ENCODE peak calls at places on chromosome 1, in ten cellular contexts. X is left ventricle myocardium inferior, C is GM20000, Y is fibroblast of mammary gland, O is DND-41, N is H9, S is NB4, T is cardiac fibroblast, F is endothelial cell, V is tibial artery. E is an unnamed sample.

GRCh38 chr1:116290085-116290670 is 82.9 kb upstream of the ATP1A1 start:
- DNase-seq in X (no peak), C (no peak), Y (peak; percentile 12), O (no peak), N (no peak), S (no peak), T (no peak), F (no peak), V (no peak), E (no peak)

GRCh38 chr1:1664941-1665814 is 6.4 kb upstream of the CDK11B start:
- DNase-seq in X (no peak), C (no peak), Y (no peak), O (no peak), N (no peak), S (no peak), T (no peak), F (no peak), V (peak; percentile 63), E (no peak)

GRCh38 chr1:176815621-176816020 is 348.9 kb downstream of the ASTN1 start:
- DNase-seq in X (no peak), C (no peak), Y (no peak), O (no peak), N (no peak), S (no peak), T (no peak), F (no peak), V (no peak), E (no peak)

GRCh38 chr1:25774921-25775774 is 24.8 kb upstream of the SELENON start:
- DNase-seq in X (no peak), C (peak; percentile 52), Y (no peak), O (peak; percentile 85), N (no peak), S (no peak), T (no peak), F (no peak), V (no peak), E (no peak)

GRCh38 chr1:67339623-67340343 is 32.1 kb downstream of the IL12RB2 start:
- DNase-seq in X (no peak), C (no peak), Y (peak; percentile 76), O (no peak), N (no peak), S (peak; percentile 5), T (peak; percentile 49), F (no peak), V (no peak), E (no peak)

GRCh38 chr1:22710688-22711024 is at the start of gene EPHB2:
- DNase-seq in X (peak; percentile 34), C (peak; percentile 68), Y (peak; percentile 19), O (no peak), N (no peak), S (peak; percentile 55), T (no peak), F (no peak), V (no peak), E (peak; percentile 42)

GRCh38 chr1:116489231-116489697 is 81.6 kb downstream of the CD58 start:
- DNase-seq in X (no peak), C (no peak), Y (no peak), O (no peak), N (no peak), S (no peak), T (no peak), F (no peak), V (no peak), E (no peak)

GRCh38 chr1:117179471-117179870 is 31.3 kb downstream of the VTCN1 start:
- DNase-seq in X (no peak), C (no peak), Y (no peak), O (no peak), N (no peak), S (no peak), T (no peak), F (no peak), V (no peak), E (no peak)

GRCh38 chr1:177983824-177984528 is 14.1 kb upstream of the SEC16B start:
- DNase-seq in X (peak; percentile 28), C (no peak), Y (peak; percentile 98), O (no peak), N (peak; percentile 50), S (no peak), T (peak; percentile 95), F (peak; percentile 14), V (peak; percentile 77), E (no peak)

GRCh38 chr1:159799446-159799985 is 2.6 kb upstream of the FCRL6 start:
- DNase-seq in X (no peak), C (no peak), Y (no peak), O (no peak), N (no peak), S (no peak), T (no peak), F (no peak), V (no peak), E (no peak)

GRCh38 chr1:23555225-23555801 is 4.0 kb downstream of the ID3 start:
- DNase-seq in X (no peak), C (no peak), Y (peak; percentile 59), O (no peak), N (peak; percentile 57), S (no peak), T (peak; percentile 79), F (no peak), V (peak; percentile 87), E (no peak)

GRCh38 chr1:204072951-204073836 is at the start of gene SOX13:
- DNase-seq in X (peak; percentile 86), C (no peak), Y (peak; percentile 89), O (no peak), N (peak; percentile 95), S (peak; percentile 21), T (peak; percentile 94), F (peak; percentile 73), V (peak; percentile 95), E (peak; percentile 65)

GRCh38 chr1:156643266-156644092 is 1.6 kb downstream of the BCAN start:
- DNase-seq in X (no peak), C (peak; percentile 75), Y (no peak), O (peak; percentile 69), N (no peak), S (peak; percentile 77), T (no peak), F (no peak), V (no peak), E (no peak)

GRCh38 chr1:154434346-154435075 is 29.4 kb downstream of the IL6R start:
- DNase-seq in X (peak; percentile 86), C (no peak), Y (peak; percentile 88), O (no peak), N (no peak), S (no peak), T (peak; percentile 93), F (no peak), V (peak; percentile 98), E (no peak)

GRCh38 chr1:247345881-247346280 is 14.2 kb upstream of the ZNF496 start:
- DNase-seq in X (no peak), C (no peak), Y (no peak), O (no peak), N (no peak), S (no peak), T (no peak), F (no peak), V (no peak), E (no peak)

DNA sequence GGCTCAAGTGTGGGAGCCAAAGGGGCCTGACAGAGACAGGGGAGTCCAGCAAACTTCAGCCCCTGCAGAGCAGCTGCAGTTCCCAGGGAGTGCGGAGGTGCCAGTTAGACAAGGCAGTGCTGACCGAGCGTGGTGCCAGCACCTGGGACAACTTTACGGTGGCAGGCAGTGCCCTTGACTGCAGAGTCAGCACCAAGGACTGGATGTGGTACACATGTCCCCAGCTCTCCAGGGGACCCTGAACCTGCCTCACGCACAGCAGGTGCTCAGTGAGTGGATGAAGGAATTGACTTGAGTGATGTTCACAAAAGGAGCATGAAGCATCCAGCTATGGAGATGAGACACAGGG is 296.5 kb downstream of the SIPA1L2 start:
- DNase-seq in X (peak; percentile 31), C (no peak), Y (no peak), O (no peak), N (no peak), S (no peak), T (no peak), F (no peak), V (no peak), E (no peak)
- TF ChIP-seq CTCF in X (no peak), C (no peak), Y (no peak), O (no peak), N (no peak), S (no peak), T (no peak), F (no peak), V (no peak), E (no peak)

GRCh38 chr1:29269356-29269755 is 33.0 kb downstream of the PTPRU start:
- DNase-seq in X (no peak), C (no peak), Y (no peak), O (no peak), N (no peak), S (no peak), T (no peak), F (no peak), V (peak; percentile 17), E (no peak)
- TF ChIP-seq CTCF in X (no peak), C (no peak), Y (no peak), O (no peak), N (no peak), S (no peak), T (no peak), F (no peak), V (no peak), E (no peak)

DNA sequence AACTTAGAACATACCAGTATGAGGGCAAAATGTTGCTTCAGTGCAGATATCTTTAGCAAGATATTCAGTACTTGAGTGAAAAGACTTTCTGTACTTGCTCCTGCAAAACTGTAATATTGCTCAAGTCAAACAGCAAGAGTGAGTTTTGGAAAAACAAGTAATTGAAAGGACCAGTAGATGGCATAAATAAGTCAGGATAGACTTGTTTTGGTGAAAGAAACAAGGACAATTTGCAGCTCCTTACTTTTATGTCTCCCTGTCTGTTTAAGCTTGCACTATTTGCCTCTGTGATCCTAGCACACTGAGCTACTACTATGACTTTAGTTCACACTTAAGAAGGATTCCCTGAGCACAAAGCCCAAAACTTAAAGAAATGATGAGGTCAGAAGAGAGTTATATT is 39.1 kb downstream of the IFI44 start:
- DNase-seq in X (no peak), C (no peak), Y (peak; percentile 74), O (no peak), N (no peak), S (peak; percentile 7), T (peak; percentile 83), F (no peak), V (no peak), E (no peak)
- TF ChIP-seq CTCF in X (peak; percentile 18), C (no peak), Y (peak; percentile 55), O (peak; percentile 27), N (peak; percentile 32), S (no peak), T (peak; percentile 30), F (no peak), V (no peak), E (no peak)

DNA sequence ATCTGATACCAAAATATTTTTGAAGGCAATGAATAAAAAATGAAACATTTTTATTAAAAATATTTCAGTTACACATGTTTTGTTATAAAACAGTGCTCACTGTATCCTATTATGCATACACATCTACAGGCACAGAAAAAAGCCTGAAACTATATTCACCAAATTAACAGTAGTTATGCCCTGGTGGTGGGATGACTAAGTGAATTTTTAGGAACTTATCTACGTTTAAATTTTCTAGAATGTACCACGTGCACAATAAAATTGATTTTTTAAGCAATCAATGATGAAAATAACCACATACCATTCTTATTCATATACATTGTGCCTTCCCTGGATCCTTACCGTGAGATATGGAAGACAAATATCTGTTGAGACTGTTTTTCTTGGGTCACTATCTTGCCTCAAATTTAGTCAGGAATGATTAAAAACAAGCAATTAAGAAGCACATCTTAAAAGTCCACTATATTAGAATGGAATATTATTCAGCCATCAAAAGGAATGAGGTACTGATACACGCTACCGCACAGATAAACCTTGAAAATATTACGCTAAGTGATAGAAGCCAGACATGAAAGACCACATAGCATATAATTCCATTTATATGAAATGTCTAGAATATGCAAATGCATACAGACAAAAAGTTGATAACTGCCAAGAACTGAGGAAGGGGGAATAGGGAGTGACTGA is 17.4 kb downstream of the TP53BP2 start:
- DNase-seq in X (no peak), C (no peak), Y (no peak), O (no peak), N (no peak), S (no peak), T (no peak), F (no peak), V (no peak), E (no peak)
- TF ChIP-seq CTCF in X (no peak), C (no peak), Y (no peak), O (no peak), N (no peak), S (no peak), T (no peak), F (no peak), V (no peak), E (no peak)

E was measured in progenitor cell of endocrine pancreas.